ENCODE peak calls at places on chromosomes 1 and 21, in nine cellular contexts. One of them, this sample, is unnamed.
A peak's percentile ranks its signal among the peaks of the same experiment; 100 is the strongest.

GRCh38 chr21:42684109-42684916 is 30.9 kb downstream of the PDE9A start:
- DNase-seq in psoas muscle: peak; percentile 53
- DNase-seq in cardiac muscle cell: no peak
- DNase-seq in A673: no peak
- DNase-seq in fibroblast of lung: no peak
- DNase-seq in tibial artery: no peak
- DNase-seq in left ventricle myocardium inferior: no peak
- DNase-seq in neuronal stem cell: no peak
- DNase-seq in adipocyte: no peak
- DNase-seq in this sample: no peak

GRCh38 chr1:3018576-3018975 is 2.7 kb upstream of the ACTRT2 start:
- DNase-seq in tibial artery: peak; percentile 59
- DNase-seq in adipocyte: no peak
- DNase-seq in neuronal stem cell: no peak
- DNase-seq in fibroblast of lung: no peak
- DNase-seq in A673: no peak
- DNase-seq in left ventricle myocardium inferior: peak; percentile 6
- DNase-seq in cardiac muscle cell: no peak
- DNase-seq in psoas muscle: no peak
- DNase-seq in this sample: no peak

GRCh38 chr1:204866051-204866596 is 4.5 kb upstream of the NFASC start:
- DNase-seq in left ventricle myocardium inferior: no peak
- DNase-seq in tibial artery: no peak
- DNase-seq in neuronal stem cell: no peak
- DNase-seq in cardiac muscle cell: no peak
- DNase-seq in psoas muscle: no peak
- DNase-seq in fibroblast of lung: no peak
- DNase-seq in adipocyte: no peak
- DNase-seq in A673: no peak
- DNase-seq in this sample: no peak

GRCh38 chr1:174963547-174964125 is 36.1 kb upstream of the CACYBP start:
- DNase-seq in left ventricle myocardium inferior: no peak
- DNase-seq in psoas muscle: no peak
- DNase-seq in tibial artery: no peak
- DNase-seq in A673: no peak
- DNase-seq in fibroblast of lung: no peak
- DNase-seq in cardiac muscle cell: no peak
- DNase-seq in neuronal stem cell: no peak
- DNase-seq in adipocyte: no peak
- DNase-seq in this sample: no peak

GRCh38 chr1:6724517-6725141 is 23.0 kb upstream of the DNAJC11 start:
- DNase-seq in cardiac muscle cell: no peak
- DNase-seq in adipocyte: peak; percentile 70
- DNase-seq in neuronal stem cell: no peak
- DNase-seq in left ventricle myocardium inferior: no peak
- DNase-seq in psoas muscle: no peak
- DNase-seq in A673: no peak
- DNase-seq in tibial artery: no peak
- DNase-seq in fibroblast of lung: peak; percentile 31
- DNase-seq in this sample: no peak

GRCh38 chr1:116496380-116496779 is 74.4 kb downstream of the CD58 start:
- DNase-seq in A673: peak; percentile 55
- DNase-seq in neuronal stem cell: no peak
- DNase-seq in cardiac muscle cell: no peak
- DNase-seq in psoas muscle: peak; percentile 73
- DNase-seq in fibroblast of lung: peak; percentile 82
- DNase-seq in tibial artery: no peak
- DNase-seq in adipocyte: peak; percentile 72
- DNase-seq in left ventricle myocardium inferior: peak; percentile 68
- DNase-seq in this sample: no peak

GRCh38 chr1:26496881-26497280 is 24.6 kb downstream of the HMGN2 start:
- DNase-seq in cardiac muscle cell: no peak
- DNase-seq in tibial artery: no peak
- DNase-seq in neuronal stem cell: no peak
- DNase-seq in fibroblast of lung: peak; percentile 82
- DNase-seq in adipocyte: no peak
- DNase-seq in psoas muscle: no peak
- DNase-seq in A673: no peak
- DNase-seq in left ventricle myocardium inferior: no peak
- DNase-seq in this sample: no peak

GRCh38 chr1:221717491-221717865 is 24.4 kb downstream of the DUSP10 start:
- DNase-seq in neuronal stem cell: no peak
- DNase-seq in left ventricle myocardium inferior: no peak
- DNase-seq in fibroblast of lung: no peak
- DNase-seq in A673: no peak
- DNase-seq in cardiac muscle cell: no peak
- DNase-seq in tibial artery: no peak
- DNase-seq in psoas muscle: no peak
- DNase-seq in adipocyte: no peak
- DNase-seq in this sample: no peak

GRCh38 chr1:63662056-63662836 is 69.0 kb downstream of the PGM1 start:
- DNase-seq in neuronal stem cell: no peak
- DNase-seq in fibroblast of lung: peak; percentile 87
- DNase-seq in cardiac muscle cell: no peak
- DNase-seq in psoas muscle: peak; percentile 76
- DNase-seq in adipocyte: peak; percentile 76
- DNase-seq in tibial artery: no peak
- DNase-seq in left ventricle myocardium inferior: peak; percentile 39
- DNase-seq in A673: no peak
- DNase-seq in this sample: no peak

GRCh38 chr1:1883092-1883858 is 7.6 kb downstream of the GNB1 start:
- DNase-seq in A673: peak; percentile 57
- DNase-seq in left ventricle myocardium inferior: no peak
- DNase-seq in psoas muscle: no peak
- DNase-seq in cardiac muscle cell: no peak
- DNase-seq in adipocyte: peak; percentile 48
- DNase-seq in neuronal stem cell: no peak
- DNase-seq in fibroblast of lung: no peak
- DNase-seq in tibial artery: no peak
- DNase-seq in this sample: no peak

GRCh38 chr1:156410740-156411139 is 41.7 kb downstream of the RHBG start:
- DNase-seq in A673: no peak
- DNase-seq in psoas muscle: peak; percentile 4
- DNase-seq in tibial artery: no peak
- DNase-seq in left ventricle myocardium inferior: no peak
- DNase-seq in adipocyte: no peak
- DNase-seq in cardiac muscle cell: no peak
- DNase-seq in neuronal stem cell: no peak
- DNase-seq in fibroblast of lung: no peak
- DNase-seq in this sample: no peak

GRCh38 chr1:26284597-26285351 is 4.9 kb downstream of the SH3BGRL3 start:
- DNase-seq in fibroblast of lung: peak; percentile 87
- DNase-seq in psoas muscle: peak; percentile 92
- DNase-seq in neuronal stem cell: no peak
- DNase-seq in adipocyte: peak; percentile 95
- DNase-seq in A673: peak; percentile 93
- DNase-seq in cardiac muscle cell: peak; percentile 71
- DNase-seq in tibial artery: peak; percentile 88
- DNase-seq in left ventricle myocardium inferior: peak; percentile 65
- DNase-seq in this sample: peak; percentile 76

GRCh38 chr1:169086603-169087455 is 19.7 kb upstream of the ATP1B1 start:
- DNase-seq in neuronal stem cell: no peak
- DNase-seq in tibial artery: no peak
- DNase-seq in psoas muscle: no peak
- DNase-seq in fibroblast of lung: peak; percentile 21
- DNase-seq in adipocyte: no peak
- DNase-seq in left ventricle myocardium inferior: no peak
- DNase-seq in cardiac muscle cell: peak; percentile 78
- DNase-seq in A673: no peak
- DNase-seq in this sample: no peak

GRCh38 chr21:33396966-33397365 is 6.2 kb upstream of the IFNGR2 start:
- DNase-seq in neuronal stem cell: no peak
- DNase-seq in cardiac muscle cell: no peak
- DNase-seq in psoas muscle: no peak
- DNase-seq in tibial artery: no peak
- DNase-seq in A673: peak; percentile 28
- DNase-seq in fibroblast of lung: peak; percentile 88
- DNase-seq in left ventricle myocardium inferior: peak; percentile 50
- DNase-seq in adipocyte: peak; percentile 81
- DNase-seq in this sample: no peak

DNA sequence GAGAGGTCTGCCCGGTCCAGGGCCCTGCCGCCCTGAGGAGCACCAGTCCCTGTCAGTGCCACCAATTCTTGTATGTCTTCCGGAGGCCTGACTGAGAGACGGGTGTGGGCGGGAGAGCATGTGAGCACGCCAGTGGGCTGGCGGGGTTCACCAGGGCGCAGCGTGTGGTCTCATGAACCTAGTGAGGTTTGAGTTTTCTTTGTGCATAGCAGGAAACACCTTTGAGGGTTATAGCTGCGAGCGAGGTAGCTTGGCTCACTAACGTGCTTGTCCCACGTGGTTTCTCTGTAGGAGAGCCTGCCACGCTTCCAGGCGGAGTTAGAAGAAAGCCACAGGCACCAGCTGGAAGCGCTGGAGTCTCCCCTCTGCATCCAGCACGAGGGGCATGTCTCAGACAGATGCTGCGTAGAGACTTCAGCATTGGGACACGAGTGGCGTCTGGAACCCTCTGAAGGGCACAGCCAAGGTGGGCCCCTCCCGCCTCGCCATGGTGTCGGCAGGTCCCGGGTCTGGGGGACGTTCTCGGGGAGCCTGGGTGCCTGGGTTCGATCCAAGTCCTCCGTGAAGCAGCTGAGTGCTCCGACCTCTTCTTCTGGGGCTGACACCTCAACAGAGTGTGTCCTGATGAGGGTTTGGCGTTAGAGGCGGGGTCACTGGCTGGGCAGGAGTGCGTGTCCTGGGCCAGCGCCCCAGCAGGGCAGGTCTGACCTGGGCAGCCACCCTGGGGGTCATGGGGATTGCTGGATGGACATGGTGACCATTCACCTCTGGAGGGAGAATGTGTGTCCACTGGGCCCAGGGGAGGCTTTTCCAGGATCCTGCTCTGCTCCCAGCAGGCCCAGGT is 31.4 kb downstream of the PCNT start:
- DNase-seq in fibroblast of lung: no peak
- DNase-seq in adipocyte: no peak
- DNase-seq in A673: no peak
- DNase-seq in psoas muscle: peak; percentile 65
- DNase-seq in left ventricle myocardium inferior: no peak
- DNase-seq in cardiac muscle cell: no peak
- DNase-seq in neuronal stem cell: no peak
- DNase-seq in tibial artery: no peak
- DNase-seq in this sample: no peak
- H3K36me3 ChIP-seq in fibroblast of lung: peaks cover 25% of the 10 kb centered on the region
- H3K36me3 ChIP-seq in adipocyte: peaks cover 82% of the 10 kb centered on the region
- H3K36me3 ChIP-seq in A673: peaks cover 40% of the 10 kb centered on the region
- H3K36me3 ChIP-seq in psoas muscle: peaks cover 6% of the 10 kb centered on the region
- H3K36me3 ChIP-seq in left ventricle myocardium inferior: peaks cover 90% of the 10 kb centered on the region
- H3K36me3 ChIP-seq in cardiac muscle cell: peaks cover 21% of the 10 kb centered on the region
- H3K36me3 ChIP-seq in neuronal stem cell: peaks cover 88% of the 10 kb centered on the region
- H3K36me3 ChIP-seq in tibial artery: peaks cover 89% of the 10 kb centered on the region
- H3K36me3 ChIP-seq in this sample: peaks cover 29% of the 10 kb centered on the region

GRCh38 chr1:33018112-33018511 is 18.6 kb downstream of the AK2 start:
- DNase-seq in neuronal stem cell: no peak
- DNase-seq in psoas muscle: no peak
- DNase-seq in left ventricle myocardium inferior: no peak
- DNase-seq in cardiac muscle cell: no peak
- DNase-seq in A673: no peak
- DNase-seq in fibroblast of lung: no peak
- DNase-seq in tibial artery: no peak
- DNase-seq in adipocyte: no peak
- DNase-seq in this sample: no peak
- H3K36me3 ChIP-seq in neuronal stem cell: peaks cover 87% of the 10 kb centered on the region
- H3K36me3 ChIP-seq in psoas muscle: peaks cover 17% of the 10 kb centered on the region
- H3K36me3 ChIP-seq in left ventricle myocardium inferior: peaks cover 76% of the 10 kb centered on the region
- H3K36me3 ChIP-seq in cardiac muscle cell: peaks cover 42% of the 10 kb centered on the region
- H3K36me3 ChIP-seq in A673: peaks cover 67% of the 10 kb centered on the region
- H3K36me3 ChIP-seq in fibroblast of lung: peaks cover 7% of the 10 kb centered on the region
- H3K36me3 ChIP-seq in tibial artery: peaks cover 66% of the 10 kb centered on the region
- H3K36me3 ChIP-seq in adipocyte: peaks cover 78% of the 10 kb centered on the region
- H3K36me3 ChIP-seq in this sample: peaks cover 34% of the 10 kb centered on the region

GRCh38 chr1:150087415-150087814 is 19.8 kb downstream of the VPS45 start:
- DNase-seq in left ventricle myocardium inferior: no peak
- DNase-seq in A673: no peak
- DNase-seq in fibroblast of lung: no peak
- DNase-seq in psoas muscle: no peak
- DNase-seq in tibial artery: no peak
- DNase-seq in adipocyte: no peak
- DNase-seq in neuronal stem cell: no peak
- DNase-seq in cardiac muscle cell: no peak
- DNase-seq in this sample: no peak

GRCh38 chr1:150082494-150082893 is 14.9 kb downstream of the VPS45 start:
- DNase-seq in psoas muscle: no peak
- DNase-seq in fibroblast of lung: no peak
- DNase-seq in tibial artery: no peak
- DNase-seq in neuronal stem cell: no peak
- DNase-seq in cardiac muscle cell: no peak
- DNase-seq in adipocyte: no peak
- DNase-seq in A673: no peak
- DNase-seq in left ventricle myocardium inferior: no peak
- DNase-seq in this sample: no peak

GRCh38 chr1:150083907-150084306 is 16.3 kb downstream of the VPS45 start:
- DNase-seq in cardiac muscle cell: no peak
- DNase-seq in fibroblast of lung: no peak
- DNase-seq in tibial artery: no peak
- DNase-seq in psoas muscle: no peak
- DNase-seq in adipocyte: no peak
- DNase-seq in left ventricle myocardium inferior: no peak
- DNase-seq in neuronal stem cell: no peak
- DNase-seq in A673: no peak
- DNase-seq in this sample: no peak

GRCh38 chr1:150089846-150090520 is 22.4 kb downstream of the VPS45 start:
- DNase-seq in A673: no peak
- DNase-seq in left ventricle myocardium inferior: no peak
- DNase-seq in neuronal stem cell: no peak
- DNase-seq in adipocyte: no peak
- DNase-seq in fibroblast of lung: no peak
- DNase-seq in cardiac muscle cell: no peak
- DNase-seq in tibial artery: no peak
- DNase-seq in psoas muscle: no peak
- DNase-seq in this sample: no peak

DNA sequence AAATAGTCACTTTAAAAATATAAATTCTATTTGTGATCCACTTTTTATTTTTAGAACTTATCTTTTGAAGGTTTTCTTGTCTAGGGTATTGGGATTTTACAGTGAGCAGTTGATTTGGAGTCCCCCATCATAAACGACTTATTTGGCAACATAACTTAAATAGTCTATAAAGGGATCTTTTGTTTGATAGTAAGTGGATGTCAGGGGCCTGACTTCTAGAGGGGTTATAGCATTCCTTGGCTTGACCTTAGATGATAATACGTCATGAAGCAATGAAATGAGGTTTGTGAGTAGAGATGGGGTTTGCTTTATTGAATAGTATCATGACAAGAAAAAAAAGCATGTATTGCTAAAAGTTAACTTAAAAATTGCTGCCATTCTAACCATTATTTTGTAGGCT is 17.8 kb downstream of the VPS45 start:
- DNase-seq in adipocyte: no peak
- DNase-seq in left ventricle myocardium inferior: no peak
- DNase-seq in psoas muscle: no peak
- DNase-seq in neuronal stem cell: no peak
- DNase-seq in A673: no peak
- DNase-seq in tibial artery: no peak
- DNase-seq in fibroblast of lung: no peak
- DNase-seq in cardiac muscle cell: no peak
- DNase-seq in this sample: no peak
- H3K36me3 ChIP-seq in adipocyte: peaks cover 68% of the 10 kb centered on the region
- H3K36me3 ChIP-seq in left ventricle myocardium inferior: peaks cover 62% of the 10 kb centered on the region
- H3K36me3 ChIP-seq in psoas muscle: no peaks in the 10 kb centered on the region
- H3K36me3 ChIP-seq in neuronal stem cell: peaks cover 93% of the 10 kb centered on the region
- H3K36me3 ChIP-seq in A673: peaks cover 45% of the 10 kb centered on the region
- H3K36me3 ChIP-seq in tibial artery: peaks cover 42% of the 10 kb centered on the region
- H3K36me3 ChIP-seq in fibroblast of lung: peaks cover 9% of the 10 kb centered on the region
- H3K36me3 ChIP-seq in cardiac muscle cell: peaks cover 46% of the 10 kb centered on the region
- H3K36me3 ChIP-seq in this sample: peaks cover 1% of the 10 kb centered on the region

GRCh38 chr1:65979645-65980044 is 186.9 kb downstream of the PDE4B start:
- DNase-seq in tibial artery: no peak
- DNase-seq in left ventricle myocardium inferior: no peak
- DNase-seq in adipocyte: no peak
- DNase-seq in neuronal stem cell: no peak
- DNase-seq in fibroblast of lung: no peak
- DNase-seq in cardiac muscle cell: no peak
- DNase-seq in psoas muscle: no peak
- DNase-seq in A673: no peak
- DNase-seq in this sample: no peak
- H3K36me3 ChIP-seq in tibial artery: no peaks in the 10 kb centered on the region
- H3K36me3 ChIP-seq in left ventricle myocardium inferior: no peaks in the 10 kb centered on the region
- H3K36me3 ChIP-seq in adipocyte: no peaks in the 10 kb centered on the region
- H3K36me3 ChIP-seq in neuronal stem cell: no peaks in the 10 kb centered on the region
- H3K36me3 ChIP-seq in fibroblast of lung: no peaks in the 10 kb centered on the region
- H3K36me3 ChIP-seq in cardiac muscle cell: no peaks in the 10 kb centered on the region
- H3K36me3 ChIP-seq in psoas muscle: no peaks in the 10 kb centered on the region
- H3K36me3 ChIP-seq in A673: no peaks in the 10 kb centered on the region
- H3K36me3 ChIP-seq in this sample: no peaks in the 10 kb centered on the region

This sample was measured in GM06990.